ENCODE peak calls at places on chromosome 12, in five cellular contexts. N is A673; F is CD8-positive, alpha-beta T cell; O is left lung; J is lower lobe of right lung. M is an unnamed sample.

GRCh38 chr12:50185496-50185895 is 18.3 kb upstream of the CERS5 start:
- DNase-seq in N (no peak), J (no peak), F (no peak), O (no peak), M (no peak)

GRCh38 chr12:108380382-108380781 is 41.3 kb upstream of the CMKLR1 start:
- DNase-seq in F (no peak), O (no peak), N (no peak), J (no peak), M (no peak)

GRCh38 chr12:43501705-43502104 is 50.3 kb downstream of the ADAMTS20 start:
- DNase-seq in O (no peak), J (no peak), F (no peak), N (peak), M (peak)

GRCh38 chr12:91414636-91415035 is 232.0 kb upstream of the DCN start:
- DNase-seq in O (no peak), N (no peak), F (no peak), J (no peak), M (no peak)

GRCh38 chr12:106840217-106840616 is 65.7 kb downstream of the RIC8B start:
- DNase-seq in F (no peak), N (peak), O (no peak), J (no peak), M (peak)

GRCh38 chr12:93072340-93072739 is 143.2 kb upstream of the EEA1 start:
- DNase-seq in N (no peak), F (no peak), J (no peak), O (no peak), M (no peak)

GRCh38 chr12:26524862-26525465 is 308.0 kb downstream of the ITPR2 start:
- DNase-seq in N (peak), J (no peak), F (no peak), O (no peak), M (peak)

GRCh38 chr12:77578471-77579262 is 252.0 kb upstream of the NAV3 start:
- DNase-seq in J (no peak), O (no peak), N (no peak), F (no peak), M (no peak)

GRCh38 chr12:15601210-15601800 is 187.9 kb downstream of the EPS8 start:
- DNase-seq in O (no peak), F (no peak), J (no peak), N (no peak), M (peak)

GRCh38 chr12:84038241-84038640 is 874.4 kb downstream of the SLC6A15 start:
- DNase-seq in O (no peak), N (no peak), J (no peak), F (no peak), M (no peak)

GRCh38 chr12:69070319-69071090 is 137.5 kb upstream of the CPM start:
- DNase-seq in F (peak), O (peak), J (no peak), N (peak), M (peak)

GRCh38 chr12:57861967-57862366 is 15.4 kb upstream of the CTDSP2 start:
- DNase-seq in F (no peak), N (no peak), J (no peak), O (no peak), M (no peak)

GRCh38 chr12:114779203-114779602 is 95.2 kb upstream of the TBX3 start:
- DNase-seq in J (no peak), F (no peak), N (no peak), O (no peak), M (no peak)

GRCh38 chr12:92143280-92143679 is 2.4 kb downstream of the BTG1 start:
- DNase-seq in O (no peak), N (no peak), F (no peak), J (no peak), M (no peak)

GRCh38 chr12:108442910-108443309 is 72.2 kb upstream of the FICD start:
- DNase-seq in O (no peak), J (no peak), F (no peak), N (no peak), M (no peak)

GRCh38 chr12:117361905-117362304 is 479 bp upstream of the NOS1 start:
- DNase-seq in O (no peak), J (no peak), N (no peak), F (no peak), M (no peak)

GRCh38 chr12:27552886-27553560 is 29.0 kb downstream of the PPFIBP1 start:
- DNase-seq in F (no peak), O (no peak), J (no peak), N (no peak), M (peak)

GRCh38 chr12:123142948-123143752 is 7.7 kb downstream of the PITPNM2 start:
- DNase-seq in J (peak), N (no peak), O (peak), F (no peak), M (no peak)

GRCh38 chr12:6765634-6766581 is at the start of gene PTMS:
- DNase-seq in O (peak), J (peak), F (no peak), N (peak), M (peak)

GRCh38 chr12:91072931-91073330 is 15.1 kb upstream of the KERA start:
- DNase-seq in O (no peak), J (no peak), F (no peak), N (no peak), M (no peak)

GRCh38 chr12:52210186-52210924 is 18.5 kb upstream of the KRT80 start:
- DNase-seq in J (peak), N (no peak), O (no peak), F (no peak), M (peak)

GRCh38 chr12:16586350-16587109 is 19.4 kb downstream of the LMO3 start:
- DNase-seq in N (no peak), O (no peak), J (no peak), F (no peak), M (peak)

GRCh38 chr12:43795716-43796282 is 10.3 kb downstream of the TWF1 start:
- DNase-seq in O (no peak), N (no peak), J (no peak), F (no peak), M (no peak)

DNA sequence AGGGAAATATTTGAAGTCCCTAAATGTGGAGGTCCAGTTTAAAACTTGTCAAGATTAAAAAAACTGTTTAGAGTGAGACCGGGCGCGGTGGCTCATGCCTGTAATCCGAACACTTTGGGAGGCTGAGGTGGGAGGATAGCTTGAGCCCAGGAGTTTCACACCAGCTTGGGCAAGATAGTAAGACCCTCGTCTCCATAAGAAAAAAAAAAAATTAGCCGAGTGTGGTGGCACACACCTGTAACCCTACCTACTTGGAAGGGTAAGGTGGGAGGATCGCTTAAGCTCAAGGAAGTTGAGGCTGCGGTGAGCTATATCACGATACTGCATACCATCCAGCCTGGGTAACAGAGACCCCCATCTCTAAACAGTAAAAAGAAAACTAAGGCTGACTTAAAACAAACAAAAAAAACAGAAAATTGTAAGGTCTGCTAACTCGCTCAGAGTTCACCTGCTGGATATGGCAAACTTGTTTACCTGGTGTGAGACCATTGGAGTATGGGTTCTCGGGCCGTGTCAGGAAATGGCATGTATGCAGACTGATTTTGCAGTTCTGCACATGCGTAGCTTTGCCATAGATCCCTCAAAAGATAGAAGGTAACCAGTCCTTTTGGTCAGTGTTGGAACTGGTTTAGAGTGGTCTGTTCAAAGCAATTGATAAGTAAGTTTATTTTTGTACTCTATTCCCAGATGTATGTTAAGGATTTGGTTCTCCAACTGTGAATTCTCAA is 2.1 kb downstream of the RNF10 start:
- DNase-seq in O (no peak), J (no peak), N (no peak), F (no peak), M (no peak)
- H3K4me3 ChIP-seq in O (peak), J (peak), N (peak), F (peak), M (peak)

DNA sequence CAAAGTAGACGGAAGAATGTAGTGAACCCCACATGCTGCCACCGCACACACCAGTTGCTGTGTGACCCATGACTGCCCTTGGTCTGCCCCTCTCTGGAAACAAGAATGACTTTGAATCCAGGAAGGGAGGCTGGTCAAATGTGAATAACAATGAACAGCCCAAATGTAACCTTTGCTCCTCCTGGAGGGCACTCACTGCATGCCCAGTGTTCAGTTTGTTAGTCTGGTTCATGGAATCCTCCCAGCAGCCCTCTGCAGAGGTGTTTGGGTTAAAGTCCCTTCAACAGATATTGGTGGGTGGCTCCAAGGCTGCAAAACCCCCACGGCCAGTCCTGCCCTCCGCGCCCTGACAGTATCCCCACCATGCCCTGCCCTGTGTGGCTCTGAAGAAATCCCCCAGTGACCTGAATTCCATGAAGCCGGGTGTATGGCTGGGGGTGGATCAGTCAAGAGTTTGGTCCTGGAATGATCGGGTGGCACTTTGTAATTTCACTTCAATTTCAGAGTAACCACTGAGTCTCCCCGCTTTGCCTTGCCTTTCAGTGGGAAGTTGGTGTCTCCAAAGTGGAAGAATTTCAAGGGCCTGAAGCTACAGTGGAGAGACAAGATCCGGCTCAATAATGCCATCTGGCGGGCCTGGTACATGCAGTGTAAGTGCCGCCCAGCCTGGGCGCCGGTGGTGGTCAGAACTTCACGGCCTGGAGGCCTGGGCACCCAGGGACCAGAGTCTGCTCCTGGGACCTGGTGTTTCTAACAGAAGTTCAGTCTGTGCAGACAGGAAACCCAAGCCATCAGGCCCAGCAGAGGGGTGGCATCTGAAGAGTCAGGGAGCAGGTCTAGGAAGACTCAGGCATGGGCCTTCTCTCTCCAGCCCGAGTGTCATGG is 47.1 kb downstream of the IL31 start:
- DNase-seq in F (no peak), O (no peak), J (peak), N (no peak), M (no peak)
- TF ChIP-seq CTCF in F (no peak), O (no peak), J (no peak), N (peak), M (no peak)

DNA sequence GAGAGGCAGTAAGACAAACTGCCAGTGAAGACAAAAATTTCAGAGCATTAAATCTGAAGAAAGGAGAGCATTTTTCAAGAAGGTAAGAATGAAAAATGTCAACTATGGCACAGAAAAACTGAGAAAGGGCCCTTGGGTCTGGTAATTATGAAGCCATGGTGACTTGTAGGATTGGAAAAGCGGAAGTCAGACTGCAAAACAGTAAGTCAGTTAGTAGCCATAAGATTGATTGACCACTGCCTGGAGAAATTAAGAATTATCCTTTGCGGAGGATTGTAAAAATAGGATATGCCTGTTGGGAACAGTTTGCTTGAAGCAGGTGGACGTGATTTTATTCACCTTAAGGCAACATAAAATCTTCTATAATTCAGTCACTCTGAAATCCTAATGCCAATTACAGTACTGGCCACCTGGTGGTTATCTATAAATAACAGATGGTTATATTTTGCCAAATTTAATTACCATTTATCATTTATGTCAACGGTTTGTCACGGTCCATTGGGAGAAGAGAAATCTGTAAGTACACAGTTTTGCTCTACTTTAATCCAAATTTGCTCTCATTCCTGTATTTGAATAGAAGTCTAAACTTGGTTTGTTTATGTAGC is 127.1 kb upstream of the CNTN1 start:
- DNase-seq in N (no peak), J (no peak), O (no peak), F (no peak), M (no peak)
- H3K4me3 ChIP-seq in N (no peak), J (no peak), O (no peak), F (no peak), M (no peak)

GRCh38 chr12:100077367-100077766 is 65.3 kb downstream of the BLTP3B start:
- DNase-seq in N (no peak), O (no peak), F (no peak), J (no peak), M (peak)
- TF ChIP-seq CTCF in N (no peak), O (no peak), F (no peak), J (no peak), M (peak)

DNA sequence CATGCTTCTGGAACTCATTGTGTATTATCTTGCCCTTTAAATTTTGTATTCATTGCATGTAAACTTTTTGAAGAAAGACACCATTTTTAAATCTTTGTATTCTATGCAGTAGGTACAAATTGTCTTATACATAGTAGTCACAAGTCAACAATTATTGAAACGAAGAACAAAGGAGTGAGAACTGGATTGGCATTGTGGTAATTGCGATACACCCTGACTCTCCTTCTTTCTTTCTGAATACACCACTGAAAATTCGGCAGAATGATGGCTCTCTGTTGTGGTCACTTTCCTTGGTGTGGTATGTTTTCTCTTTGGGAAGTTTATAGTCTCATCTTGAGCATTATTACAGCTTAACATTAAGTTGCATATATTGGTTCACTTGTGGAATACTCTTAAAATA is 34.1 kb downstream of the SLC16A7 start:
- DNase-seq in J (no peak), F (no peak), N (no peak), O (no peak), M (no peak)
- H3K4me3 ChIP-seq in J (no peak), F (no peak), N (no peak), O (no peak), M (no peak)

DNA sequence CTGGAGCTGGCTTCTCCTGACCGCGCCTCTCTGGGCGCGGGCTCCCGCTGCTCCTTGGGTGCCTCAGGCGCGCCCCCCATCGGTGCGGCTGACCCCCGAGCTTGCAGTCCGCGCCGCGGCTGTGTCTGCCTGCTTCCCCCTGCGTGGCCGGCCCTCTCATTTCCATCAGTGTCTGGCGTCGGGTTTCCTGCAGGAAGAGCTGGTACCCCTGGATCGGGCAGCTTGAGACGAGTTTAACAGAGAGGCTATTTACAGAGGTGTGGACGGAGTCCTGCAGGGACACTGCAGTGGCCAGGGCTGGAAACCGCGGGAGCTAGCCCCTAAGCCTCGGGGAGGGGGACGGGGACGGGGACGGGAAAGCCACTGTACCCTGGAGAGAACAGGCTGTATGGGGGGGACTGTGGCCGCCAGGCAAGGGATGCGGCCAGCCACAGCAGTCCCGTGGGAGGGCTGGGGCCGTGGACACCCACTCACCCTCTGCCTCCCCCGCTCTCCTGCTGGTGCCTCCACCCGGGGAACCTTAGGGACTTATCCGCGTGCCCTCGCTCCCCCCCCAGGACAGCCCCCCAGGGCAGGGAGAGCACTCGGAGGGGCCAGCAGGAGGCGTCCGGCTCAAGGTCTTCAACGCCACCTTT is 3.7 kb upstream of the CACNA2D4 start:
- DNase-seq in O (peak), J (peak), N (no peak), F (no peak), M (no peak)
- TF ChIP-seq CTCF in O (no peak), J (no peak), N (no peak), F (no peak), M (no peak)

GRCh38 chr12:12786371-12786715 is 884 bp downstream of the APOLD1 start:
- DNase-seq in F (no peak), N (no peak), J (no peak), O (no peak), M (no peak)
- H3K4me3 ChIP-seq in F (peak), N (peak), J (peak), O (peak), M (peak)

DNA sequence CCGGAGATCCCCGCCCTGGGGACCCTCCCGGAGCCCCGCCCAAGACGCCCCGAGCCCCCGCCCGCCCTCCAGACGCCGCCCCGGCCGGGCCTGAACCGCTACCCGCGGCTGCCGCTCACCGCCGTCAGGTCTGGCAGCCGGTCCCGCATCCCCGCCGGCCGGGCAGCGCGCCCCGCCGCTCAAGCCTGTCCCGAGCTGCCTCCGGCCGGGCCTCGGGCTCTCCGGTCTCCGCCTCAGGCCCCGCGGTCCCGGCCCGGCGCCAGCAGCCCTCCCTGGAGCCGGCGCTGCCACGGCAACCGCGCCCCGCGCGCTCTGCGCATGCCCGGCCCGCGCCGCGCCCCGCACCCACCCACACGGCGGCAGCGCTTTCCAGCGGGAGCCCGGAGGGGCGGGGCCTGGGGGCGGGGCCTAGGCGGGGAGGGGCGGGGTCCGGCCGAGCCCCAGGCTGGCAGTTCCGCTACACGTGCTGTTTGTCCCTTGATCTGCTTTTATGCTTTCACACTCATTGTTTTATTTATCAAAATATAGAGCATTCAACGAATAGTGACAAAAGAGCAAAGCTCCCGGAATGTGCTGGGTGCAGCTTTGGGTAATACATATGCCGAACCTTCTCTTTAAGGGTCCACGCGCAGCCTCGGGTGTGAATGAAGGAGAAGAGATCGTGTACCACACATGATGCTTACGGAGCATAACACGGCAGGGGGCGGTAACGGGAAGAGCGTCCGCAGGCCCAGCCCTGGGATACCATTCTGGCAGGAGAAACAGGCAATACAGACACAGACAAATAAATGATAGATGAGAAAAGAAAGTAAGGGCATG is at the start of gene STX2:
- DNase-seq in F (peak), O (peak), N (peak), J (peak), M (peak)
- TF ChIP-seq CTCF in F (peak), O (no peak), N (peak), J (peak), M (no peak)

M was measured in cardiac fibroblast.